ENCODE peak calls at places on chromosome 17, in five cellular contexts. A is K562, E is H1, C is HepG2, G is IMR-90. B is an unnamed sample.

GRCh38 chr17:50274142-50274944 is at the start of gene TMEM92:
- DNase-seq in C (no peak), G (no peak), A (peak; percentile 77), E (peak; percentile 92), B (peak; percentile 71)

GRCh38 chr17:74424117-74424516 is 7.8 kb upstream of the GPRC5C start:
- DNase-seq in C (no peak), A (no peak), E (no peak), G (no peak), B (no peak)

GRCh38 chr17:43701318-43701743 is 39.6 kb upstream of the MEOX1 start:
- DNase-seq in G (peak; percentile 76), C (no peak), A (no peak), E (no peak), B (no peak)

GRCh38 chr17:44383363-44383762 is 6.1 kb downstream of the ITGA2B start:
- DNase-seq in E (no peak), C (no peak), G (no peak), A (no peak), B (no peak)

GRCh38 chr17:69539274-69539673 is 124.8 kb downstream of the MAP2K6 start:
- DNase-seq in E (no peak), G (no peak), A (no peak), C (no peak), B (no peak)

GRCh38 chr17:63293310-63293709 is 152.8 kb downstream of the CYB561 start:
- DNase-seq in A (no peak), E (no peak), C (no peak), G (peak; percentile 72), B (no peak)

GRCh38 chr17:4472281-4472680 is 26.4 kb upstream of the SPNS2 start:
- DNase-seq in G (no peak), E (no peak), C (no peak), A (no peak), B (no peak)

GRCh38 chr17:74959826-74960738 is 12.5 kb downstream of the HID1 start:
- DNase-seq in C (no peak), A (peak; percentile 69), G (peak; percentile 15), E (no peak), B (peak; percentile 49)

GRCh38 chr17:41334385-41334784 is 16.2 kb downstream of the KRT33A start:
- DNase-seq in E (no peak), G (no peak), A (no peak), C (no peak), B (no peak)

GRCh38 chr17:78168906-78169793 is 769 bp downstream of the SYNGR2 start:
- DNase-seq in E (peak; percentile 80), C (no peak), A (peak; percentile 58), G (peak; percentile 33), B (peak; percentile 80)

GRCh38 chr17:76593338-76593737 is 7.7 kb upstream of the ST6GALNAC2 start:
- DNase-seq in E (no peak), G (peak; percentile 31), A (no peak), C (no peak), B (no peak)

GRCh38 chr17:68782829-68783228 is 172.4 kb downstream of the ABCA8 start:
- DNase-seq in E (no peak), A (no peak), G (no peak), C (no peak), B (no peak)

DNA sequence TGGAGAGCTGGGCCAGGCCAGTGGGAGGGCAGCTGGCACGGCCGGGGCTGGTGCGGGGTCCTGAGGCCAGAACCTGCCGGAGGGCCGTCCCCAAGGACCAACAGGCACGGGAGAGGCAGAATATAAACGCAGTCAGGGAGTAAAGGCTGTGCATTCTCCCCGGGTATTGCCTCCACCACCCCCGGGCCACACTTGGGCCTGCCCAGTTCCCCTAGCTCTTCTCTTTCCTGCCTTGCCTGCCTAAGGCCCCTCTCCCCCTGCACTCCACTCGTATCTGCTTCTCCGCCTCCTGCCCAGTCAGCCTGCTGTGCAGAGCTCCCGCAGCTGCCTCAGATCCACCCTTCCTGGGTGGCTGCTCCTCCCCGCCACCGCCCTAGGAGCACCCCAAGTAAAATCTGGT is 5.0 kb upstream of the RPH3AL start:
- DNase-seq in A (no peak), C (no peak), G (no peak), E (no peak), B (no peak)
- TF ChIP-seq MAFK in A (no peak), C (no peak), G (no peak), E (no peak), B (no peak)

GRCh38 chr17:83136156-83136555 is 56.7 kb downstream of the METRNL start:
- DNase-seq in E (no peak), A (no peak), G (no peak), C (no peak), B (no peak)
- TF ChIP-seq MAFK in E (no peak), A (no peak), G (no peak), C (no peak), B (no peak)

GRCh38 chr17:57017625-57018024 is 39.7 kb downstream of the SCPEP1 start:
- DNase-seq in A (no peak), C (no peak), E (no peak), G (no peak), B (no peak)

GRCh38 chr17:57020208-57020607 is 42.3 kb downstream of the SCPEP1 start:
- DNase-seq in G (no peak), A (peak; percentile 57), C (no peak), E (no peak), B (no peak)

GRCh38 chr17:57016764-57017116 is 38.8 kb downstream of the SCPEP1 start:
- DNase-seq in G (peak; percentile 34), E (no peak), C (no peak), A (no peak), B (no peak)

GRCh38 chr17:57025876-57026275 is 47.9 kb downstream of the SCPEP1 start:
- DNase-seq in G (no peak), E (no peak), A (no peak), C (no peak), B (no peak)

GRCh38 chr17:57021226-57021940 is 43.5 kb downstream of the SCPEP1 start:
- DNase-seq in E (no peak), A (no peak), G (no peak), C (no peak), B (peak; percentile 30)
- TF ChIP-seq MAFK in E (no peak), A (no peak), G (no peak), C (no peak), B (no peak)

GRCh38 chr17:21419299-21420239 is 43.4 kb downstream of the KCNJ12 start:
- DNase-seq in G (no peak), A (no peak), E (no peak), C (no peak), B (no peak)
- TF ChIP-seq MAFK in G (no peak), A (no peak), E (no peak), C (no peak), B (no peak)

GRCh38 chr17:36674278-36674650 is 72.9 kb downstream of the MRM1 start:
- DNase-seq in A (no peak), E (no peak), G (no peak), C (no peak), B (no peak)
- TF ChIP-seq MAFK in A (no peak), E (no peak), G (no peak), C (no peak), B (no peak)